ENCODE peak calls at places on chromosomes 12 and 14, in four cellular contexts. U is HepG2, S is stomach, F is H1. Y is an unnamed sample. For H3K36me3, the result is how much of the 10 kb centered on the place peaks cover.

GRCh38 chr14:104698688-104699425 is 9.4 kb downstream of the INF2 start:
- DNase-seq in U (no peak), F (no peak), S (no peak), Y (no peak)

GRCh38 chr14:102078344-102078743 is 8.5 kb downstream of the HSP90AA1 start:
- DNase-seq in U (no peak), S (no peak), F (no peak), Y (no peak)

GRCh38 chr14:99132821-99133562 is 139.0 kb downstream of the BCL11B start:
- DNase-seq in F (peak), U (no peak), S (peak), Y (no peak)

GRCh38 chr14:22243971-22244581 is 344.9 kb downstream of the DAD1 start:
- DNase-seq in F (no peak), U (no peak), S (no peak), Y (no peak)

GRCh38 chr14:29741909-29742401 is 185.7 kb downstream of the PRKD1 start:
- DNase-seq in U (no peak), S (no peak), F (no peak), Y (no peak)

GRCh38 chr12:19572920-19573558 is 133.7 kb downstream of the AEBP2 start:
- DNase-seq in F (peak), S (no peak), U (peak), Y (peak)

GRCh38 chr14:23284654-23285529 is 1.0 kb downstream of the HOMEZ start:
- DNase-seq in F (no peak), U (peak), S (no peak), Y (no peak)

GRCh38 chr14:72649603-72650227 is 244.2 kb downstream of the DPF3 start:
- DNase-seq in S (no peak), F (no peak), U (no peak), Y (peak)

GRCh38 chr14:94203473-94204210 is 29.5 kb downstream of the PPP4R4 start:
- DNase-seq in F (no peak), U (no peak), S (no peak), Y (no peak)

GRCh38 chr14:67187210-67187609 is 2.0 kb upstream of the GARIN2 start:
- DNase-seq in F (no peak), U (peak), S (no peak), Y (no peak)

GRCh38 chr12:132623072-132623869 is 4.7 kb downstream of the P2RX2 start:
- DNase-seq in S (no peak), F (no peak), U (no peak), Y (no peak)

GRCh38 chr12:106645074-106645421 is 62.2 kb downstream of the RFX4 start:
- DNase-seq in U (peak), F (no peak), S (peak), Y (peak)

GRCh38 chr14:93085916-93086315 is 29.8 kb downstream of the ITPK1 start:
- DNase-seq in S (no peak), F (no peak), U (no peak), Y (no peak)

GRCh38 chr14:83548061-83548839 is 1981.7 kb upstream of the FLRT2 start:
- DNase-seq in U (no peak), F (no peak), S (no peak), Y (no peak)

GRCh38 chr12:79983492-79983891 is 48.6 kb upstream of the PPP1R12A start:
- DNase-seq in S (no peak), U (no peak), F (no peak), Y (no peak)

GRCh38 chr12:24127919-24128721 is 178.7 kb upstream of the SOX5 start:
- DNase-seq in U (no peak), S (no peak), F (no peak), Y (no peak)

GRCh38 chr14:46352876-46353275 is 298.7 kb downstream of the RPL10L start:
- DNase-seq in S (no peak), F (no peak), U (no peak), Y (no peak)

GRCh38 chr12:23816394-23816851 is 133.0 kb downstream of the SOX5 start:
- DNase-seq in S (no peak), U (peak), F (peak), Y (no peak)

GRCh38 chr14:94532462-94532861 is 23.2 kb upstream of the SERPINA12 start:
- DNase-seq in S (no peak), U (no peak), F (no peak), Y (no peak)

GRCh38 chr14:57362356-57362755 is 28.0 kb upstream of the NAA30 start:
- DNase-seq in S (no peak), F (no peak), U (peak), Y (no peak)

GRCh38 chr12:124654666-124655316 is 87.4 kb upstream of the NCOR2 start:
- DNase-seq in S (peak), U (no peak), F (no peak), Y (no peak)

GRCh38 chr12:91964501-91964900 is 181.1 kb downstream of the BTG1 start:
- DNase-seq in S (no peak), F (no peak), U (no peak), Y (no peak)

GRCh38 chr12:4540170-4540569 is 1.5 kb downstream of the RAD51AP1 start:
- DNase-seq in U (no peak), S (no peak), F (no peak), Y (no peak)

GRCh38 chr14:88584451-88584850 is 21.6 kb downstream of the ZC3H14 start:
- DNase-seq in F (no peak), U (no peak), S (no peak), Y (peak)

GRCh38 chr14:93954900-93955891 is 21.2 kb downstream of the ASB2 start:
- DNase-seq in S (no peak), U (no peak), F (no peak), Y (peak)

GRCh38 chr14:49966304-49966809 is 73.5 kb downstream of the ARF6 start:
- DNase-seq in F (peak), U (peak), S (peak), Y (no peak)

GRCh38 chr12:65876898-65877721 is 52.8 kb downstream of the HMGA2 start:
- DNase-seq in F (no peak), U (peak), S (peak), Y (no peak)

GRCh38 chr12:89345376-89345775 is 6.9 kb downstream of the DUSP6 start:
- DNase-seq in F (no peak), S (no peak), U (no peak), Y (no peak)

GRCh38 chr12:7113389-7113871 is 4.4 kb upstream of the C1RL start:
- DNase-seq in U (no peak), S (no peak), F (peak), Y (no peak)

GRCh38 chr12:121939190-121939589 is 20.8 kb downstream of the CFAP251 start:
- DNase-seq in F (no peak), U (no peak), S (no peak), Y (no peak)

GRCh38 chr14:21084988-21085853 is 13.2 kb downstream of the ZNF219 start:
- DNase-seq in S (peak), U (no peak), F (no peak), Y (peak)

GRCh38 chr12:109389146-109389545 is 41.4 kb downstream of the MYO1H start:
- DNase-seq in S (no peak), U (peak), F (no peak), Y (no peak)

GRCh38 chr14:24741871-24742270 is 107.9 kb upstream of the GZMB start:
- DNase-seq in S (no peak), F (no peak), U (no peak), Y (no peak)

GRCh38 chr12:64107776-64108175 is 114.3 kb downstream of the KICS2 start:
- DNase-seq in S (no peak), U (no peak), F (no peak), Y (no peak)

GRCh38 chr14:103491691-103492090 is 30.9 kb downstream of the CKB start:
- DNase-seq in U (no peak), F (no peak), S (no peak), Y (no peak)

GRCh38 chr14:30874999-30875787 is 834 bp downstream of the COCH start:
- DNase-seq in S (no peak), F (peak), U (no peak), Y (no peak)

DNA sequence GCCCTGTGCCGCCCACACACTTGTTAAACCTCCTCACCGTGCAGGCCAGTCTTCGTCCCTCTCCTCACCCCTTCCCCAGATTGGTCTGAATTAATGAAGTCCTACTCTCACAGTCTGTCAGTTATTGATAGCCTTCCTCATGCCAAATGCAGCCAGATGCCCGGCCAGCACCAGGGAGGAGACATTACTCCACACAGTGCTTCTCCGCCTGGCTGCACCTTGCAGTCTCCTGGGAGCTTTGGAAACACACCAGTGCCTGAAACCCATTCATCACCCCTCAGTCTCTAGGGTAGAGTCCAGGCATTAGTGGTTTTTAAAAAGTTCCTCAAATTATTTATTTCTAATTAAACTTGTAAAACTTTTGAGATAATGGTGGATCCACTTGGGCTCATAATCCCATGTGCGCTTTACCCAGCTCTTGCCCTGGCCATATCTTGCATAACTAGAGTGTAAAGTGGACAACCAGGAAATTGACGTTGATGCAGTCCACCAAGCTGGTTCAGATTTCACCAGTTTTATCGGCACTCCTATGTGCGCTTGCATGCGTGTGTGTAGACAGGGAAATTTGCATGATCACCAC is 38.2 kb upstream of the TSPAN9 start:
- DNase-seq in U (no peak), F (no peak), S (no peak), Y (no peak)
- H3K36me3 ChIP-seq in U (under half), F (under half), S (under half), Y (under half)

GRCh38 chr12:47705571-47706425 is at the start of gene RPAP3:
- DNase-seq in U (peak), F (peak), S (peak), Y (peak)
- TF ChIP-seq POLR2A in U (peak), F (peak), S (no peak), Y (no peak)

DNA sequence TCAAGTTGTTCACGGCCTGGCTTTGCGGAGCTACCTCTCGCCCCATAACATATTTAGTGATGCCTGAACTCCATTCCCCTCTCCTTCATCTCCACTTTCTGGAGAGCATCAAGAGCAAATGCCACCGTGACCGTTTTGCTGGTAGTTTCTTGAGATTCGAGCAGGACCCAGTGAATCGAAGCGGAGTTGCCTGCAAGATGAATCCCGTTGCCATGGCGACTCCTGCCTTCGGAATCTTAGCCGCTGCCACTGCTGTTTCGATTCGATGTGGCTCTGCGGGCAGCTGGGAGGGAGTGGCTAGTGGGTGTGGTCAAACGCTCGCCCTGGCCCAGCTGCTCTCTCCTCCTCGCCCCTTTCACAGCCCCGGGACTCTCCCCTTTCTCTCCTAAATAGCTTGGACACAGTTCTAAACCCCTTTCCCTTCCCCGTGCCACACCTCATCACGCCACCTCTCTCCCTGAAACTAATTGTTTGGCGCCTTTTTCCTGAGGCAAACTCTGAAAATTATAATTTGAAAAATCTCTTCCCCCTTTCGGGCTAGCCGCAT is 1.4 kb downstream of the DAAM1 start:
- DNase-seq in U (peak), S (peak), F (peak), Y (peak)
- TF ChIP-seq POLR2AphosphoS5 in U (no peak), S (peak), F (no peak), Y (peak)

GRCh38 chr12:48053883-48054282 is 49.6 kb upstream of the COL2A1 start:
- DNase-seq in S (no peak), U (no peak), F (no peak), Y (no peak)

GRCh38 chr12:48053122-48053521 is 48.8 kb upstream of the COL2A1 start:
- DNase-seq in S (no peak), U (no peak), F (no peak), Y (no peak)

GRCh38 chr12:48051681-48052080 is 47.4 kb upstream of the COL2A1 start:
- DNase-seq in F (no peak), U (no peak), S (no peak), Y (no peak)

GRCh38 chr12:48045965-48046364 is 41.7 kb upstream of the COL2A1 start:
- DNase-seq in F (no peak), S (no peak), U (no peak), Y (no peak)

GRCh38 chr12:48050174-48050573 is 45.9 kb upstream of the COL2A1 start:
- DNase-seq in S (no peak), F (no peak), U (no peak), Y (no peak)
- H3K36me3 ChIP-seq in S (half or more), F (under half), U (under half), Y (half or more)

DNA sequence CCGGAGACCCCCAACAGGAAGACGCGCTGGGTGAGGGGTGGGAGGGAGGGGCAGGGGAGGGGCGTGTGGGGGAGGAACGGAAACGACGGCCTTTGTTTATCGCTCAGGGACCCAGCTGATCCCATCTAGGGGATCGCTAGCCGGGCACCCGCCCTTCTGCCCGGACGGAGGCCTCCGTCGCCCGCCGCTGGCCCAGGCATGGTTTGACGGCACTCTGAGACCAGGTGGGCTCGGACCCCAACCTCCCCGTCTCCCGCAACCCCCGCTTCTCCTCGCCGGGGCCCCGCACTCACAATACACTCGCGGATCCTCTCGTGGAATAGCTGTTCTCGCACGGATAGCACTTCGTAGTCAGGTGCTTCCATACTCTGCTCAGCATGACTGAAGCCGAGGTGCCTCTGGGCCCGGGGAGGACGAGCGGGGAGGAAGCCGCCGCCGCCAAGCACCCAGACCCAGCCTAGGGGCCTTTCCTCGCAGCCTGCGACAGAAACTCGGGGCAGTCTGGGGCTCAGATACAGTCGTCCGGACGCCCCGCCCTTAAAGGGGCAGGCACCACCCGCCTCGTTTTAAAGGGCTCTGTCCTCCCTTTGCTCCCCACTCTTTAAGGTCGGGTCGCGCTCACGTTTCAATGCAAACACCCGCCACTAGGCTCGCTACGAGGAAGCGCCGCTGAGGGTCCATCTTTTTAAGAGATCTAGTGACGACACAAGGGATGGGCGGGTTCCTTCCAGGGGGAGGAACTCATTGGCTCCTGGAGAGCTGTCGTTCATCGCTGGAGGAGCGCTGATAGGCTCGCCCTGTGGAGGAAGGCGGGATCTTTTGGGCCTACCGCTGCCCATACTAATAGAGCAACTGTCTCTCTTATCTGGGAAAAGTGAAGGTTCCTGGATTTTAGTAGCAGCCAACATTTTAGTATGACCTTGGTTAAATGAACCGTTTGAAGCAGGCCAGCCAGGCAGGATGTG is at the start of gene LMBR1L:
- DNase-seq in U (peak), F (peak), S (peak), Y (peak)
- TF ChIP-seq POLR2A in U (peak), F (peak), S (peak), Y (peak)

DNA sequence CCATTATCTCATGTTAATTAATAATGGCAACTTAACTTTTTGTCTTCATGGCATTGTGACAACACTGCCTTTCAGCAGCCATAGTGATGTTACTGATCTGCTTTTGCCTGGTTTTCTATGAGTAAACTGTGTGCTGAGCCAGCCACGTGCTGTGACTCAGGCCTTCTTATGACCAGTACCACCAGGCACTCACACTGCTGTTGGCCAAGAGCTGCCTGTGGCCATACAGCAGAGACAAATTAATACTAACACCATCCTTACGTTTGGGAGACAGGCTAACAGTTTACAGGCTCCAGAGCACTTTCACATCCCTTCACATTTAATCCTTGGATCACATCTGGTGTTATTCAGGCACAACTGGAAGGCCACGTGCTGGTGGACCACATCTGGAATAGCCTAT is 377.8 kb downstream of the CCDC91 start:
- DNase-seq in U (no peak), F (no peak), S (peak), Y (no peak)
- TF ChIP-seq POLR2AphosphoS5 in U (no peak), F (no peak), S (peak), Y (no peak)